ENCODE peak calls at places on chromosomes 5 and 9, in four cellular contexts. U is right lobe of liver, J is GM23248, A is ascending aorta. Q is an unnamed sample. For H3K4me1 and H3K27me3, the result is how much of the 10 kb centered on the place peaks cover.

GRCh38 chr5:78127875-78128274 is 166.6 kb downstream of the AP3B1 start:
- DNase-seq in A (no peak), J (peak), U (no peak), Q (no peak)

GRCh38 chr9:114223564-114224246 is 68.4 kb downstream of the COL27A1 start:
- DNase-seq in U (no peak), A (no peak), J (peak), Q (no peak)

GRCh38 chr5:148864113-148864841 is 37.9 kb downstream of the ADRB2 start:
- DNase-seq in J (peak), A (no peak), U (no peak), Q (peak)

GRCh38 chr9:38195737-38196161 is 126.7 kb upstream of the SHB start:
- DNase-seq in J (no peak), A (no peak), U (no peak), Q (no peak)

GRCh38 chr9:133987946-133988665 is 4.0 kb downstream of the VAV2 start:
- DNase-seq in U (peak), J (no peak), A (no peak), Q (peak)

GRCh38 chr9:114989600-114990410 is 59.4 kb upstream of the TNFSF8 start:
- DNase-seq in U (no peak), A (no peak), J (no peak), Q (no peak)

GRCh38 chr9:91954841-91955471 is 4.9 kb upstream of the ROR2 start:
- DNase-seq in A (no peak), J (peak), U (no peak), Q (no peak)

GRCh38 chr9:72154468-72155281 is 5.4 kb downstream of the GDA start:
- DNase-seq in J (peak), A (no peak), U (no peak), Q (no peak)

GRCh38 chr5:14164164-14164720 is 21.1 kb downstream of the TRIO start:
- DNase-seq in U (no peak), J (no peak), A (no peak), Q (no peak)

GRCh38 chr5:6545770-6546690 is 86.8 kb downstream of the NSUN2 start:
- DNase-seq in J (peak), U (no peak), A (no peak), Q (no peak)

GRCh38 chr9:105656131-105656921 is 5.9 kb upstream of the TAL2 start:
- DNase-seq in A (no peak), U (peak), J (peak), Q (peak)

GRCh38 chr9:27792971-27793689 is 219.8 kb upstream of the C9orf72 start:
- DNase-seq in A (no peak), J (no peak), U (no peak), Q (no peak)

GRCh38 chr5:172044631-172045314 is 38.3 kb upstream of the FBXW11 start:
- DNase-seq in A (no peak), J (no peak), U (no peak), Q (no peak)

GRCh38 chr5:4271193-4271592 is 675.6 kb downstream of the IRX1 start:
- DNase-seq in A (no peak), J (no peak), U (no peak), Q (no peak)

GRCh38 chr5:122656107-122656506 is 118.8 kb upstream of the SNX2 start:
- DNase-seq in J (peak), A (no peak), U (no peak), Q (no peak)

GRCh38 chr5:54902817-54903473 is 82.4 kb downstream of the ESM1 start:
- DNase-seq in J (peak), U (no peak), A (no peak), Q (no peak)

GRCh38 chr5:135999396-136000139 is 29.2 kb upstream of the TGFBI start:
- DNase-seq in J (peak), A (no peak), U (no peak), Q (no peak)

GRCh38 chr9:124800306-124801259 is 23.6 kb downstream of the OLFML2A start:
- DNase-seq in J (peak), A (no peak), U (no peak), Q (peak)

DNA sequence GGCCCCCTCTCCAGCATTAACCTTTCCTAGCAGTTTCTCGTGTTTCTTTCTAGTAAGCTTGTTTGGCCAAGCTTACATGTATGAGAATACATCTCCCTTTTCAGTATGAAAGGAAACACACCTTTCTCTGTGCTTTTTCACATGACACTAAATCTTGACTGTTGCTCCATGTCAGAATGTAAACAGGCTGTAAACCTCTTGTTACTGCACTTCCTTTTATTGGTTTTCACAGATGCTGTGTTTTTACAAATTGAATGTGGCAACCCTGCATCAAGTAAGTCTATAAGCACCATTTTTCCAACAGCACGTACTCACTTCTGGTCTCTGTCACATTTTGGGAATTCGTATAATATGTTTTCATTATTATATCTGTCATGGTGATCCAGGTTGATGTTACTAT is 2.2 kb upstream of the CANX start:
- DNase-seq in U (no peak), J (no peak), A (no peak), Q (no peak)
- H3K4me1 ChIP-seq in U (under half), J (under half), A (under half), Q (under half)

GRCh38 chr9:29211681-29212589 is 1638.7 kb upstream of the C9orf72 start:
- DNase-seq in U (peak), J (peak), A (no peak), Q (no peak)

GRCh38 chr9:29214702-29215248 is 1641.5 kb upstream of the C9orf72 start:
- DNase-seq in U (peak), A (no peak), J (no peak), Q (no peak)

GRCh38 chr9:29213374-29214161 is 1640.3 kb upstream of the C9orf72 start:
- DNase-seq in A (no peak), J (no peak), U (peak), Q (no peak)

GRCh38 chr9:29212590-29213373 is 1639.5 kb upstream of the C9orf72 start:
- DNase-seq in A (no peak), U (peak), J (peak), Q (no peak)

GRCh38 chr9:29214162-29214520 is 1640.9 kb upstream of the C9orf72 start:
- DNase-seq in U (no peak), J (no peak), A (no peak), Q (no peak)
- H3K27me3 ChIP-seq in U (under half), J (half or more), A (under half), Q (half or more)

GRCh38 chr9:88773627-88774244 is 217.5 kb upstream of the S1PR3 start:
- DNase-seq in U (no peak), A (no peak), J (peak), Q (no peak)
- H3K4me3 ChIP-seq in U (no peak), A (no peak), J (no peak), Q (no peak)

GRCh38 chr5:142846402-142846801 is 76.2 kb downstream of the ARHGAP26 start:
- DNase-seq in J (no peak), U (no peak), A (no peak), Q (no peak)
- H3K4me1 ChIP-seq in J (under half), U (under half), A (half or more), Q (half or more)